ENCODE peak calls at places on chromosome 7, in six cellular contexts. L, W, U, D, M and R are unnamed samples.
A peak's percentile ranks its signal among the peaks of the same experiment; 100 is the strongest.

GRCh38 chr7:48718731-48719387 is 205.5 kb upstream of the CDC14C start:
- DNase-seq in L (no peak), W (no peak), U (no peak), D (no peak), M (no peak), R (no peak)

GRCh38 chr7:132376361-132377013 is 199.8 kb downstream of the PLXNA4 start:
- DNase-seq in L (no peak), W (no peak), U (no peak), D (no peak), M (no peak), R (no peak)

GRCh38 chr7:26525413-26526287 is 234.0 kb downstream of the SNX10 start:
- DNase-seq in L (no peak), W (no peak), U (no peak), D (peak; percentile 28), M (no peak), R (no peak)

GRCh38 chr7:91357379-91357778 is 93.1 kb downstream of the FZD1 start:
- DNase-seq in L (no peak), W (no peak), U (no peak), D (no peak), M (no peak), R (no peak)

GRCh38 chr7:6159097-6159483 is 113.3 kb downstream of the CYTH3 start:
- DNase-seq in L (no peak), W (no peak), U (no peak), D (no peak), M (peak; percentile 65), R (no peak)

GRCh38 chr7:82600601-82601000 is 157.0 kb upstream of the CACNA2D1 start:
- DNase-seq in L (no peak), W (no peak), U (peak; percentile 18), D (no peak), M (no peak), R (no peak)

GRCh38 chr7:71026680-71027079 is 105.3 kb upstream of the GALNT17 start:
- DNase-seq in L (no peak), W (no peak), U (no peak), D (no peak), M (no peak), R (no peak)

GRCh38 chr7:40680657-40681056 is 545.9 kb downstream of the SUGCT start:
- DNase-seq in L (no peak), W (no peak), U (peak; percentile 74), D (no peak), M (peak; percentile 42), R (no peak)

GRCh38 chr7:22469371-22470143 is 30.4 kb downstream of the STEAP1B start:
- DNase-seq in L (no peak), W (no peak), U (no peak), D (no peak), M (no peak), R (no peak)

GRCh38 chr7:42400961-42401360 is 164.0 kb upstream of the GLI3 start:
- DNase-seq in L (no peak), W (no peak), U (no peak), D (no peak), M (no peak), R (no peak)

GRCh38 chr7:22430457-22430856 is 69.5 kb downstream of the STEAP1B start:
- DNase-seq in L (no peak), W (no peak), U (no peak), D (no peak), M (no peak), R (no peak)

GRCh38 chr7:139731802-139732470 is 45.9 kb downstream of the HIPK2 start:
- DNase-seq in L (peak; percentile 89), W (no peak), U (no peak), D (peak; percentile 89), M (no peak), R (no peak)

GRCh38 chr7:99384523-99384922 is 10.0 kb downstream of the ARPC1B start:
- DNase-seq in L (no peak), W (no peak), U (no peak), D (no peak), M (no peak), R (no peak)

GRCh38 chr7:133167300-133167699 is 85.4 kb upstream of the CHCHD3 start:
- DNase-seq in L (no peak), W (no peak), U (peak; percentile 11), D (no peak), M (no peak), R (no peak)

GRCh38 chr7:155985518-155986427 is 173.5 kb upstream of the SHH start:
- DNase-seq in L (no peak), W (peak; percentile 79), U (no peak), D (no peak), M (no peak), R (peak; percentile 10)

GRCh38 chr7:36971515-36972139 is 247.3 kb upstream of the AOAH start:
- DNase-seq in L (no peak), W (no peak), U (no peak), D (no peak), M (no peak), R (no peak)

GRCh38 chr7:118350260-118350659 is 125.8 kb downstream of the ANKRD7 start:
- DNase-seq in L (no peak), W (no peak), U (no peak), D (no peak), M (no peak), R (no peak)

GRCh38 chr7:30524545-30524944 is 19.9 kb upstream of the GGCT start:
- DNase-seq in L (peak; percentile 37), W (no peak), U (no peak), D (no peak), M (no peak), R (no peak)

GRCh38 chr7:139799586-139799985 is 21.8 kb upstream of the HIPK2 start:
- DNase-seq in L (no peak), W (peak; percentile 47), U (no peak), D (no peak), M (no peak), R (no peak)

GRCh38 chr7:104123786-104124185 is 84.0 kb downstream of the ORC5 start:
- DNase-seq in L (no peak), W (no peak), U (no peak), D (no peak), M (no peak), R (no peak)

GRCh38 chr7:94975316-94975715 is 67.9 kb downstream of the PPP1R9A start:
- DNase-seq in L (no peak), W (no peak), U (no peak), D (no peak), M (no peak), R (no peak)
- TF ChIP-seq POLR2AphosphoS5 in L (no peak), W (no peak), U (no peak), D (peak; percentile 16), M (no peak), R (no peak)

GRCh38 chr7:20412023-20412422 is 81.3 kb downstream of the ITGB8 start:
- DNase-seq in L (no peak), W (no peak), U (no peak), D (no peak), M (no peak), R (no peak)

GRCh38 chr7:20404371-20404770 is 73.7 kb downstream of the ITGB8 start:
- DNase-seq in L (no peak), W (no peak), U (no peak), D (no peak), M (no peak), R (no peak)

GRCh38 chr7:20409961-20410360 is 79.3 kb downstream of the ITGB8 start:
- DNase-seq in L (no peak), W (no peak), U (no peak), D (no peak), M (no peak), R (no peak)

GRCh38 chr7:20407585-20408466 is 77.1 kb downstream of the ITGB8 start:
- DNase-seq in L (peak; percentile 23), W (no peak), U (no peak), D (no peak), M (no peak), R (no peak)

DNA sequence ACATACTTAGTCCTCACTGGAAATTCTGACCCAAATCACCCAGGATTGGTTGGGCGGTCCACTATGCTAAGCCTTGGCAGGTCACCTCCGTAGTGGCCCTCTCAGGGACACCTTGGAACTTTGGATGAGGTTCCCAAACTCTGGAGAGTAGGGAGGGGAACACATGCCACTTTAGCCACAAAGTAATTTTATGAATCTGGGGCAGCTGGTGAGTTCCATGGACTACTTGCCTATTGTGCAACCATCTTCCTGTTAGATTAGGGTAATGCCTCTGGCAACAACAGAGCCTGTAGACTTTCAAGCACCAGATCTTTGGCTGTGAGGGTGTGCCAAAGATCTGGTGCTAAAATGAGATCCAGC is 77.7 kb downstream of the ITGB8 start:
- DNase-seq in L (no peak), W (no peak), U (no peak), D (no peak), M (no peak), R (no peak)
- H3K27ac ChIP-seq in L (no peak overlapping the region), W (peak overlapping the region; percentile 20), U (no peak overlapping the region), D (no peak overlapping the region), M (no peak overlapping the region), R (peak overlapping the region; percentile 55)

GRCh38 chr7:1616741-1617140 is 46.9 kb upstream of the PSMG3 start:
- DNase-seq in L (no peak), W (no peak), U (no peak), D (no peak), M (no peak), R (no peak)
- H3K4me1 ChIP-seq in L (no peaks in the 10 kb centered on the region), W (no peaks in the 10 kb centered on the region), U (no peaks in the 10 kb centered on the region), D (no peaks in the 10 kb centered on the region), M (peaks cover 9% of the 10 kb centered on the region), R (no peaks in the 10 kb centered on the region)

DNA sequence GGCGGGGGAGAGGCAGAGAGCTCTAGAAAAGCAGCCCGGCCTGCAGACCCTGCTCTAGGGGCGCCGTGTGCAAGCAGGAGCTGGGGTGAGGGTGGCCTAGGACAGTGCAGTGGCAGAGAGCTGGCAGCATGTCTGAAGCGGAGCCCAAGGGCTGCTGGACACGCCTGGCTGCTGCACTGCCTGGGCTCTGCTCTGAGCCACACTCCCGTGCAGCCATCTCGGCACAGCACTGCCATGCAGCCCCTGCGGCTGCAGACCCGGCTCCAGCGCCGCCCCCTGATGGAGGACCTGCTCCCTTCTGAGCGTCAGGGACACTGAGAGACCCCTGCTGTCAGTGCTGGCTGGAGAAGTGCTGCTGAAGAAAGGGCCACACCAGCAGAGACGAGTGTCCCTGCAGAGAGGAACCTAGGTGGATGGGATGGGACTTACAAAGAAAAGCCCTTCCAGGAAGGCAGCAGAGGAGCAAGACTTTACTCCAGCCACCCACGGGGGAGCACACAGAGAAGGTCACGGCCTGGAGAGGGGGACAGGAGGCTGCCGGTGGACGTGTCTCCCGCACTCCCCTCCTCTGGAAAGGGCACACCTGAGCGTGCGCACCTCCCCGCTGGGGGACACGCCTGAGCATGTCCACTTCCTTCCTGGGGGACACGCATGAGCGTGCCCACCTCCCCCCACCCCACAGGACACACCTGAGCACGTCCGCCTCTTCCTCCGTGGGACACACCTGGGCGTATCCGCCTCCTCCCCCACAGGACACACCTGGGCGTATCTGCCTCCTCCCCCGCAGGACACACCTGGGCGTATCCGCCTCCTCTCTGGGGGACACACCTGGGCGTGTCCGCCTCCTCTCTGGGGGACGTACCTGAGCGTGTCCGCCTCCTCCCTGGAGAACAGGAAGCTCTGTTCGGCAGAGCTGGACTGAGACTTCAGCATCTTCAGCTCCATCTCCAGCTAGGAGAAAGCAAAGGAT is 252.9 kb downstream of the MAD1L1 start:
- DNase-seq in L (peak; percentile 8), W (no peak), U (peak; percentile 47), D (peak; percentile 53), M (no peak), R (peak; percentile 63)
- TF ChIP-seq POLR2AphosphoS5 in L (no peak), W (no peak), U (peak; percentile 60), D (peak; percentile 28), M (no peak), R (no peak)

GRCh38 chr7:468681-469590 is 50.7 kb downstream of the PDGFA start:
- DNase-seq in L (no peak), W (no peak), U (no peak), D (no peak), M (no peak), R (peak; percentile 18)
- H3K27ac ChIP-seq in L (no peak overlapping the region), W (peak overlapping the region; percentile 60), U (no peak overlapping the region), D (no peak overlapping the region), M (no peak overlapping the region), R (no peak overlapping the region)